ENCODE peak calls at places on chromosomes 6 and 20, in five cellular contexts. One of them, this sample, is unnamed.

GRCh38 chr6:40779399-40779798 is 192.2 kb upstream of the LRFN2 start:
- DNase-seq in GM12891: no peak
- DNase-seq in stomach: no peak
- DNase-seq in transverse colon: no peak
- DNase-seq in upper lobe of left lung: no peak
- DNase-seq in this sample: no peak

GRCh38 chr6:168158280-168158979 is 79.4 kb upstream of the FRMD1 start:
- DNase-seq in GM12891: no peak
- DNase-seq in stomach: no peak
- DNase-seq in transverse colon: no peak
- DNase-seq in upper lobe of left lung: peak
- DNase-seq in this sample: peak

GRCh38 chr6:73636048-73636447 is 17.7 kb downstream of the SLC17A5 start:
- DNase-seq in GM12891: no peak
- DNase-seq in stomach: no peak
- DNase-seq in transverse colon: no peak
- DNase-seq in upper lobe of left lung: no peak
- DNase-seq in this sample: no peak

GRCh38 chr6:149963462-149964242 is at the start of gene ULBP1:
- DNase-seq in GM12891: peak
- DNase-seq in stomach: peak
- DNase-seq in transverse colon: peak
- DNase-seq in upper lobe of left lung: peak
- DNase-seq in this sample: peak

GRCh38 chr6:110946498-110946897 is 12.0 kb upstream of the GTF3C6 start:
- DNase-seq in GM12891: no peak
- DNase-seq in stomach: no peak
- DNase-seq in transverse colon: no peak
- DNase-seq in upper lobe of left lung: no peak
- DNase-seq in this sample: no peak

GRCh38 chr6:33304216-33304615 is 5.5 kb upstream of the RGL2 start:
- DNase-seq in GM12891: no peak
- DNase-seq in stomach: no peak
- DNase-seq in transverse colon: no peak
- DNase-seq in upper lobe of left lung: no peak
- DNase-seq in this sample: no peak

GRCh38 chr6:76633259-76633658 is 560.8 kb upstream of the IMPG1 start:
- DNase-seq in GM12891: no peak
- DNase-seq in stomach: no peak
- DNase-seq in transverse colon: no peak
- DNase-seq in upper lobe of left lung: no peak
- DNase-seq in this sample: no peak

GRCh38 chr6:81682238-81682795 is 70.2 kb downstream of the TENT5A start:
- DNase-seq in GM12891: no peak
- DNase-seq in stomach: no peak
- DNase-seq in transverse colon: no peak
- DNase-seq in upper lobe of left lung: no peak
- DNase-seq in this sample: no peak

GRCh38 chr6:45728674-45729073 is 287.0 kb downstream of the CLIC5 start:
- DNase-seq in GM12891: no peak
- DNase-seq in stomach: no peak
- DNase-seq in transverse colon: no peak
- DNase-seq in upper lobe of left lung: no peak
- DNase-seq in this sample: no peak

GRCh38 chr20:60304026-60304590 is 345.9 kb downstream of the CDH26 start:
- DNase-seq in GM12891: no peak
- DNase-seq in stomach: no peak
- DNase-seq in transverse colon: no peak
- DNase-seq in upper lobe of left lung: no peak
- DNase-seq in this sample: no peak

GRCh38 chr6:45256697-45257695 is 71.1 kb upstream of the RUNX2 start:
- DNase-seq in GM12891: no peak
- DNase-seq in stomach: no peak
- DNase-seq in transverse colon: no peak
- DNase-seq in upper lobe of left lung: no peak
- DNase-seq in this sample: no peak

GRCh38 chr6:43934183-43934802 is 164.3 kb downstream of the VEGFA start:
- DNase-seq in GM12891: no peak
- DNase-seq in stomach: no peak
- DNase-seq in transverse colon: no peak
- DNase-seq in upper lobe of left lung: no peak
- DNase-seq in this sample: peak

GRCh38 chr20:46580613-46581012 is 30.2 kb upstream of the OCSTAMP start:
- DNase-seq in GM12891: no peak
- DNase-seq in stomach: no peak
- DNase-seq in transverse colon: no peak
- DNase-seq in upper lobe of left lung: no peak
- DNase-seq in this sample: no peak

GRCh38 chr20:63702036-63702665 is 5.6 kb downstream of the ARFRP1 start:
- DNase-seq in GM12891: peak
- DNase-seq in stomach: no peak
- DNase-seq in transverse colon: no peak
- DNase-seq in upper lobe of left lung: no peak
- DNase-seq in this sample: peak
- TF ChIP-seq POLR2AphosphoS5 in GM12891: no peak
- TF ChIP-seq POLR2AphosphoS5 in stomach: no peak
- TF ChIP-seq POLR2AphosphoS5 in transverse colon: no peak
- TF ChIP-seq POLR2AphosphoS5 in upper lobe of left lung: no peak
- TF ChIP-seq POLR2AphosphoS5 in this sample: no peak

GRCh38 chr6:36596359-36596758 is 2.2 kb downstream of the SRSF3 start:
- DNase-seq in GM12891: no peak
- DNase-seq in stomach: no peak
- DNase-seq in transverse colon: peak
- DNase-seq in upper lobe of left lung: no peak
- DNase-seq in this sample: no peak

GRCh38 chr6:36594029-36594815 is at the start of gene SRSF3:
- DNase-seq in GM12891: peak
- DNase-seq in stomach: peak
- DNase-seq in transverse colon: peak
- DNase-seq in upper lobe of left lung: peak
- DNase-seq in this sample: peak

GRCh38 chr6:36597775-36598174 is 3.6 kb downstream of the SRSF3 start:
- DNase-seq in GM12891: no peak
- DNase-seq in stomach: no peak
- DNase-seq in transverse colon: peak
- DNase-seq in upper lobe of left lung: peak
- DNase-seq in this sample: no peak

GRCh38 chr6:36594816-36595167 is 630 bp downstream of the SRSF3 start:
- DNase-seq in GM12891: no peak
- DNase-seq in stomach: no peak
- DNase-seq in transverse colon: no peak
- DNase-seq in upper lobe of left lung: peak
- DNase-seq in this sample: no peak

GRCh38 chr6:36595168-36595818 is 1.1 kb downstream of the SRSF3 start:
- DNase-seq in GM12891: no peak
- DNase-seq in stomach: no peak
- DNase-seq in transverse colon: no peak
- DNase-seq in upper lobe of left lung: peak
- DNase-seq in this sample: peak
- TF ChIP-seq POLR2AphosphoS5 in GM12891: peak
- TF ChIP-seq POLR2AphosphoS5 in stomach: no peak
- TF ChIP-seq POLR2AphosphoS5 in transverse colon: peak
- TF ChIP-seq POLR2AphosphoS5 in upper lobe of left lung: no peak
- TF ChIP-seq POLR2AphosphoS5 in this sample: no peak

DNA sequence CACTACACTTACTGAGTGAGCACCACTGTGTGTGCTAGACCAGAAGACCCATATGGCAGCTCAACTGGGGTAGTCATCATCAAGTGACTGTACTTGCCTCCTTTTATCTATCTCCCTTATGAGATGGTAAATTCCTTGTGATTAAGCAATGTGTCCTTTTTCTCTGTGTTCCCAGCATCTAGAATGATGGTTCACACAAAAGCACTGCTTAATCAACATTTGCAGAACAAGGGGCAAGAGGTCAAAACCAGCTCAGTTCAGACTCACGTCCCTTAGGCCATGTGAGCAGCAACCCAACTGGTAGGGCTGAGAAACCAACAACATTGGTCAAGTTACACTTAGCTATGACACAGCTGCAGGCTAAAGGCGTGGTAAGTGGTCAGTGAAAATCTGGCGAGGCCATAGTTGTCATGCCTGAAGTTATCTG is 10.0 kb downstream of the TRAM2 start:
- DNase-seq in GM12891: no peak
- DNase-seq in stomach: no peak
- DNase-seq in transverse colon: no peak
- DNase-seq in upper lobe of left lung: no peak
- DNase-seq in this sample: no peak
- TF ChIP-seq POLR2AphosphoS5 in GM12891: no peak
- TF ChIP-seq POLR2AphosphoS5 in stomach: no peak
- TF ChIP-seq POLR2AphosphoS5 in transverse colon: peak
- TF ChIP-seq POLR2AphosphoS5 in upper lobe of left lung: peak
- TF ChIP-seq POLR2AphosphoS5 in this sample: peak

GRCh38 chr6:50661636-50662035 is 51.7 kb upstream of the TFAP2D start:
- DNase-seq in GM12891: no peak
- DNase-seq in stomach: no peak
- DNase-seq in transverse colon: no peak
- DNase-seq in upper lobe of left lung: no peak
- DNase-seq in this sample: no peak
- TF ChIP-seq POLR2AphosphoS5 in GM12891: no peak
- TF ChIP-seq POLR2AphosphoS5 in stomach: no peak
- TF ChIP-seq POLR2AphosphoS5 in transverse colon: no peak
- TF ChIP-seq POLR2AphosphoS5 in upper lobe of left lung: no peak
- TF ChIP-seq POLR2AphosphoS5 in this sample: no peak

DNA sequence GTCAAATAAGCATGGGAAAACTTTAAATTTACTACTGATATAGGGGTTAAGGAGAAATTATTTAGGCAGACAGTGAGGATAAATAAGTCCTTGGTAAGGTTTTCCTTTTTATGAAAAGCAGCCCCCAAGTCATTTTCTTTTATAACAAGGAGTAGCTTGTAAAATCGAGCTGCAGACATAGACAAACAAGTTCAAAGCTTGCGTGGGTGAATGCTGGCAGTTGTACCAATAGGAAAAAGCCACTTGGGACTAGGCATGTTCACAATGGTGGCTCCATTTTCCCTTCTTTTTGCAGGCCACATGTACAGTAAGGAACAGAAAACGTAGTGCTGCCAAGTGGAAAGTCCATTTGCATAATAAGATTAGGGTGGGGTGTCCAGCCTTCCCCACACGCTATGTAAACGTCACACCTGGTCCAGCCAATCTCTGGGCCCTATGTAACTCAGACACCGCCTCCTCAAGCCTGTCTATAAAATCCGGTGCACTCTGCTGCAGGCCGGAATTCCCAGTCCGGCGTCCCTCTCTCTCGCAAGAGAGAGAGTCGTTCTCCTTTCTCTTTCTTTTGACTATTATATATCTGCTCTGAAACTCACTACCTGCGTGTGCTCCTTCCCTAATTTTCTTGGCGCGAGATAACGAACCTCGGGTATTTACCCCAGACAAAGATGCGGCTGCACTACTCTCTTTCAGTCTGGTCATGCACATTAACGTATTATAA is 217.1 kb upstream of the MAN1A1 start:
- DNase-seq in GM12891: no peak
- DNase-seq in stomach: no peak
- DNase-seq in transverse colon: no peak
- DNase-seq in upper lobe of left lung: no peak
- DNase-seq in this sample: no peak
- TF ChIP-seq POLR2AphosphoS5 in GM12891: no peak
- TF ChIP-seq POLR2AphosphoS5 in stomach: no peak
- TF ChIP-seq POLR2AphosphoS5 in transverse colon: no peak
- TF ChIP-seq POLR2AphosphoS5 in upper lobe of left lung: no peak
- TF ChIP-seq POLR2AphosphoS5 in this sample: no peak

GRCh38 chr6:90434096-90434495 is 137.5 kb upstream of the BACH2 start:
- DNase-seq in GM12891: no peak
- DNase-seq in stomach: no peak
- DNase-seq in transverse colon: no peak
- DNase-seq in upper lobe of left lung: no peak
- DNase-seq in this sample: no peak

GRCh38 chr6:90436403-90436802 is 139.8 kb upstream of the BACH2 start:
- DNase-seq in GM12891: no peak
- DNase-seq in stomach: no peak
- DNase-seq in transverse colon: no peak
- DNase-seq in upper lobe of left lung: no peak
- DNase-seq in this sample: no peak

GRCh38 chr6:90432937-90433336 is 136.3 kb upstream of the BACH2 start:
- DNase-seq in GM12891: no peak
- DNase-seq in stomach: no peak
- DNase-seq in transverse colon: no peak
- DNase-seq in upper lobe of left lung: no peak
- DNase-seq in this sample: no peak

GRCh38 chr6:90432408-90432775 is 135.7 kb upstream of the BACH2 start:
- DNase-seq in GM12891: no peak
- DNase-seq in stomach: no peak
- DNase-seq in transverse colon: no peak
- DNase-seq in upper lobe of left lung: no peak
- DNase-seq in this sample: no peak

DNA sequence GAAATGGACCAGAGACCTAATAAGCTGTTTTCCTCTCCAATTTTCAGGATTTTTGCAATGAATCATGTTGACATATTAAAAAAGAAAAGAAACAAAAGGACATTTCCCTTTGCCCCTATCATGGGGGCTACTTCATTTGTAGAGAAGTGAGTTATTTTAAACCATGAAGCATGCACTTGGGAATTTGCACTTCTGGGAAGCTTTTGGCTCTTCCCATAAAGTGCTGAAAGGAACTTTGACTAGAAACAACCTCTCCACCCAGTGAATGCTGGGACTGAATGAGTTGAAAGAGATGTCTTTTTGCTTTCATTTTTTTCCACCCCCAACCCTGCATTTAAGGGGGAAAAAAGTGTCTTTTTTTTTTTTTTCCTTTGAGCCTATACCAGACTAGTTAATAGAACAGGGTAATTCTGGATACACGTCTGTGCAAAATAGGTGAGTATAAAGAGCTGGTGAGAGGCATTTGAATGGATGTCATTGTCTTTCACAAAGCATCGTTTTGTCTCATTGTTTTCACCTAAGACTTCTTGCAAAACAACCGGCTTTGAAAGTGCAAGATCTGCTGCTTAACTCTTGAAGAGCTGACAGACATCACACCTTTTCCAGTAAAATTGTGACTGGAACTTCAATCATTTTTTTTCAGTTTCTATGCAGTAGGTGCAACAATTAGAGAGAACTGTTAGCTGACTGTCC is 138.7 kb upstream of the BACH2 start:
- DNase-seq in GM12891: no peak
- DNase-seq in stomach: no peak
- DNase-seq in transverse colon: no peak
- DNase-seq in upper lobe of left lung: no peak
- DNase-seq in this sample: no peak
- TF ChIP-seq POLR2AphosphoS5 in GM12891: no peak
- TF ChIP-seq POLR2AphosphoS5 in stomach: no peak
- TF ChIP-seq POLR2AphosphoS5 in transverse colon: no peak
- TF ChIP-seq POLR2AphosphoS5 in upper lobe of left lung: no peak
- TF ChIP-seq POLR2AphosphoS5 in this sample: no peak

GRCh38 chr6:7996538-7997225 is 67.5 kb downstream of the BLOC1S5 start:
- DNase-seq in GM12891: no peak
- DNase-seq in stomach: no peak
- DNase-seq in transverse colon: no peak
- DNase-seq in upper lobe of left lung: peak
- DNase-seq in this sample: no peak
- TF ChIP-seq POLR2AphosphoS5 in GM12891: no peak
- TF ChIP-seq POLR2AphosphoS5 in stomach: no peak
- TF ChIP-seq POLR2AphosphoS5 in transverse colon: peak
- TF ChIP-seq POLR2AphosphoS5 in upper lobe of left lung: no peak
- TF ChIP-seq POLR2AphosphoS5 in this sample: no peak

GRCh38 chr6:4664117-4664626 is 112.0 kb upstream of the CDYL start:
- DNase-seq in GM12891: no peak
- DNase-seq in stomach: no peak
- DNase-seq in transverse colon: peak
- DNase-seq in upper lobe of left lung: no peak
- DNase-seq in this sample: peak
- TF ChIP-seq POLR2AphosphoS5 in GM12891: no peak
- TF ChIP-seq POLR2AphosphoS5 in stomach: no peak
- TF ChIP-seq POLR2AphosphoS5 in transverse colon: no peak
- TF ChIP-seq POLR2AphosphoS5 in upper lobe of left lung: no peak
- TF ChIP-seq POLR2AphosphoS5 in this sample: peak

This sample was measured in suprapubic skin.